ENCODE peak calls at places on chromosomes 4 and X, in ten cellular contexts. B is uterus, X is transverse colon, V is fibroblast of lung, I is cardiac muscle cell, Z is PC-9, G is colonic mucosa, D is AG10803, E is foreskin fibroblast, F is hepatocyte. O is an unnamed sample.

GRCh38 chr4:18689308-18689915 is 667.9 kb upstream of the LCORL start:
- DNase-seq in B (peak; percentile 46), X (peak; percentile 68), V (peak; percentile 78), I (peak; percentile 69), Z (no peak), G (peak; percentile 72), D (peak; percentile 60), E (peak; percentile 80), F (peak; percentile 83), O (peak; percentile 76)

GRCh38 chr4:37675587-37676290 is 10.4 kb downstream of the RELL1 start:
- DNase-seq in B (no peak), X (peak; percentile 56), V (no peak), I (no peak), Z (no peak), G (peak; percentile 41), D (no peak), E (no peak), F (no peak), O (no peak)

GRCh38 chr4:150385606-150386005 is 196.3 kb upstream of the MAB21L2 start:
- DNase-seq in B (no peak), X (no peak), V (peak; percentile 96), I (peak; percentile 73), Z (no peak), G (no peak), D (peak; percentile 95), E (peak; percentile 96), F (peak; percentile 39), O (peak; percentile 98)

GRCh38 chrX:153873282-153874090 is 12.5 kb downstream of the L1CAM start:
- DNase-seq in B (no peak), X (no peak), V (no peak), I (peak; percentile 11), Z (no peak), G (no peak), D (no peak), E (no peak), F (no peak), O (no peak)

GRCh38 chr4:72084587-72085011 is 52.8 kb downstream of the NPFFR2 start:
- DNase-seq in B (no peak), X (no peak), V (no peak), I (peak; percentile 34), Z (no peak), G (no peak), D (peak; percentile 1), E (no peak), F (peak; percentile 11), O (no peak)

GRCh38 chrX:14817559-14817958 is 55.3 kb downstream of the FANCB start:
- DNase-seq in B (no peak), X (no peak), V (no peak), I (no peak), Z (no peak), G (no peak), D (peak; percentile 17), E (no peak), F (no peak), O (no peak)

GRCh38 chr4:86595426-86595805 is 1.3 kb downstream of the PTPN13 start:
- DNase-seq in B (peak; percentile 22), X (no peak), V (no peak), I (peak; percentile 20), Z (peak; percentile 38), G (no peak), D (no peak), E (peak; percentile 57), F (peak; percentile 30), O (peak; percentile 52)

GRCh38 chrX:48834383-48834709 is 1.1 kb downstream of the PCSK1N start:
- DNase-seq in B (no peak), X (no peak), V (no peak), I (no peak), Z (no peak), G (no peak), D (no peak), E (no peak), F (no peak), O (no peak)

DNA sequence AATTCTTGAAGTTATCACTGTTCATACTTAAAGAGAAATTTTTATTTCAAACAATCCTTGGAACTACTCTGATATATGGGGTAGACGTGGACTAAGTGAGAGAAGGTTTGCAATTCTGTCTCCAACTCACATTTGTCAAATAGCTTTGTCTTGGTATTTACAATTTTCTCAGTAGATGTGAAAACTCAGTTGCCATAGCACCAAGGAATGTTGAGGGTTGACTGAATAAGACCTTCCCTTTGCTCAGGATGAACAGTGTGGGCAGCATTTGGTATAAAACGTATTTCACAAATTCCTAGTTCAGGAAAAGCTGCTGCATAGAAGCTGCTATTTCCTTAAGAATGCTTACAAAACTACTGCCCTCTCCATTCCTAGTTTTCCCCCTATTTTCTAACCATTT is 399.5 kb downstream of the NKX6-1 start:
- DNase-seq in B (no peak), X (no peak), V (no peak), I (no peak), Z (no peak), G (no peak), D (no peak), E (no peak), F (no peak), O (no peak)
- H3K4me3 ChIP-seq in B (no peak overlapping the region), X (no peak overlapping the region), V (no peak overlapping the region), I (no peak overlapping the region), Z (no peak overlapping the region), G (no peak overlapping the region), D (no peak overlapping the region), E (no peak overlapping the region), F (no peak overlapping the region), O (no peak overlapping the region)

GRCh38 chr4:147059064-147059731 is 113.5 kb upstream of the TTC29 start:
- DNase-seq in B (no peak), X (no peak), V (no peak), I (no peak), Z (no peak), G (no peak), D (no peak), E (no peak), F (no peak), O (no peak)

GRCh38 chr4:147054241-147054902 is 108.7 kb upstream of the TTC29 start:
- DNase-seq in B (no peak), X (no peak), V (peak; percentile 23), I (no peak), Z (no peak), G (no peak), D (no peak), E (no peak), F (no peak), O (peak; percentile 6)

GRCh38 chr4:147057631-147057980 is 111.9 kb upstream of the TTC29 start:
- DNase-seq in B (no peak), X (no peak), V (peak; percentile 66), I (no peak), Z (no peak), G (no peak), D (peak; percentile 41), E (peak; percentile 59), F (no peak), O (peak; percentile 58)

GRCh38 chr4:147060171-147060931 is 114.7 kb upstream of the TTC29 start:
- DNase-seq in B (no peak), X (no peak), V (peak; percentile 82), I (no peak), Z (no peak), G (no peak), D (peak; percentile 93), E (peak; percentile 80), F (no peak), O (peak; percentile 65)

DNA sequence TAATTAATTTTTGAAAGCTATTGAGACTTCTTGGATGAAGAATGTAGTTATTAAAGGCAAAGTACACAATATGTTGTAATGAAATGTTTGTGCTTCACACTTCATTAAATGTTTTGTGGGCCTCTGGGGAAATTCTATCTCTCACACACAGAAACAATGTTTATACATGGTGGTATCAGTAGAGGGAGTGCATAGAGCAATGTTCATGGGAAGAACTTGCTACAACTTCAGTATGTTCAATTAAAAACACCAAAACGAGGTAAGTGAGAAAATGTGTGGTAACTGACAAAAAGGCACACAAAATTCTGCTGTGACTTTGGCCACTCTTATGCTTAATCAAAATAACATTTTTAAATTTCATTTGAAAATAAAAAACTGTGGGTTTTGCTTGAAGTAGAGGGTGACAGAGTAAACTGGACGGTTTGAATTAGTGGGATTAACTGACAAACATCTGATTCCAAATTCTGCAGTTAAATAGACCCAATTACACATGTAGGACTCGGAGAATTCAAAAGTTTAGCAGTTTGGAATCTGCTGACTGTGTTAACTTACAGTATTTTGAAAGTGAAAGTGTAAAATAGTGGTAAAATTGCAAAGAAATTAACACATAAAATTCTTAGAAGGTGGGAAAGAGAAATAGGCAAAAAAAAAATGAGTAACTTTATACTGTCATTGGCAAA is 111.4 kb upstream of the TTC29 start:
- DNase-seq in B (no peak), X (no peak), V (peak; percentile 57), I (no peak), Z (no peak), G (no peak), D (peak; percentile 43), E (peak; percentile 48), F (no peak), O (peak; percentile 53)
- TF ChIP-seq CTCF in B (no peak), X (no peak), V (peak; percentile 28), I (no peak), Z (no peak), G (no peak), D (peak; percentile 52), E (peak; percentile 14), F (no peak), O (peak; percentile 30)

GRCh38 chrX:105315301-105315700 is 94.8 kb upstream of the TEX13A start:
- DNase-seq in B (no peak), X (no peak), V (peak; percentile 64), I (no peak), Z (peak; percentile 73), G (no peak), D (no peak), E (peak; percentile 56), F (no peak), O (peak; percentile 19)

GRCh38 chrX:105317117-105317516 is 96.6 kb upstream of the TEX13A start:
- DNase-seq in B (no peak), X (no peak), V (no peak), I (no peak), Z (no peak), G (no peak), D (no peak), E (no peak), F (no peak), O (no peak)

GRCh38 chrX:105313596-105313995 is 93.1 kb upstream of the TEX13A start:
- DNase-seq in B (no peak), X (no peak), V (peak; percentile 31), I (no peak), Z (peak; percentile 70), G (no peak), D (no peak), E (peak; percentile 11), F (no peak), O (no peak)

DNA sequence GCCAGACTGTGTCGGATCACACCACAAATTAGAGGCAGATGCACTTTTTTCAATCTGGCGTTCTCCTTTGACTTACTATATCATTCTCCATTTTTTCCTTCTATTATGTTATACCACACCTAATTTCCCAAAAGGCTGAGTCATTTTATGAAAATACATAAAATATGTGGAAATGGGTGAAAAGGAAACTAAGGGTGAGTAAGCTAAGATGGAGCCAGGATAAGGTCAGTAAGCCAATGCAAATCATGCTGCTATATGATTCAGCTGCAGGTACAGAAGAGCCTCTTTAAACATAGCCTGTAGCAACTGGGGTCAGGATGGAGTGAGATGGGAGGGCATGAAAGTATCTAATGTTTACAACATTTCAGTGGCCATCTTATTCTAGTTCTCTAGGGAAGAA is 94.0 kb upstream of the TEX13A start:
- DNase-seq in B (no peak), X (no peak), V (peak; percentile 66), I (no peak), Z (peak; percentile 91), G (no peak), D (no peak), E (peak; percentile 67), F (no peak), O (peak; percentile 24)
- H3K4me3 ChIP-seq in B (no peak overlapping the region), X (no peak overlapping the region), V (no peak overlapping the region), I (no peak overlapping the region), Z (peak overlapping the region; percentile 57), G (no peak overlapping the region), D (no peak overlapping the region), E (no peak overlapping the region), F (no peak overlapping the region), O (no peak overlapping the region)

DNA sequence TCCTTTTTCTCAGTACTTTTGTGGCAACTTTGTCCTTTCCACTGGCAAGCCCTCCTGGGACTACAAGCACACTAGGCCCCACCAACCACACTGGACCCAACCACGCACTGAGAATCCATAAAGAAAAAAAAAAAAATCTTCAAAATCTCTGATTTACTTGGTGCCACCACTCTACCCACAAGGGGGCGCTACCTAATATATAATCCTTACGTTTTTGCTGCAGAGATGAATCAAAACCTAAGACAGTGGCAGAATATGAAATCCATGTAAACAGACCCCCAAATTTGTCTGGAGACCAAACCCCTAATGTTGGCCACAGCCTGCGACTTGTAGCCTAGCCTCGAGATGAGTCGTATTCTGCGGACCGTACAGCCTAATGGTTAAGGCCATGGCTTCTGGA is 63.5 kb upstream of the ARHGAP36 start:
- DNase-seq in B (no peak), X (no peak), V (peak; percentile 37), I (peak; percentile 72), Z (no peak), G (peak; percentile 19), D (peak; percentile 0), E (peak; percentile 7), F (peak; percentile 46), O (peak; percentile 4)
- TF ChIP-seq CTCF in B (no peak), X (peak; percentile 31), V (peak; percentile 27), I (peak; percentile 35), Z (peak; percentile 77), G (peak; percentile 50), D (peak; percentile 38), E (peak; percentile 31), F (peak; percentile 53), O (peak; percentile 31)